ENCODE peak calls at places on chromosomes 7 and 10, in seven cellular contexts. J, Z, C, N, P, B and L are unnamed samples.

GRCh38 chr7:123242467-123243097 is 42.8 kb upstream of the SLC13A1 start:
- DNase-seq in J (no peak), Z (peak; percentile 91), C (no peak), N (no peak), P (no peak), B (no peak), L (no peak)

GRCh38 chr7:148042935-148043334 is 547.6 kb upstream of the C7orf33 start:
- DNase-seq in J (no peak), Z (no peak), C (no peak), N (no peak), P (no peak), B (no peak), L (no peak)

GRCh38 chr10:97042716-97043562 is 142.8 kb downstream of the SLIT1 start:
- DNase-seq in J (no peak), Z (no peak), C (no peak), N (no peak), P (no peak), B (no peak), L (no peak)

GRCh38 chr10:23364378-23364777 is 19.8 kb upstream of the C10orf67 start:
- DNase-seq in J (no peak), Z (no peak), C (no peak), N (no peak), P (peak; percentile 40), B (no peak), L (no peak)

GRCh38 chr10:49300140-49300974 is 1.4 kb downstream of the C10orf71 start:
- DNase-seq in J (no peak), Z (no peak), C (no peak), N (no peak), P (no peak), B (no peak), L (no peak)

GRCh38 chr10:576130-576465 is 113.4 kb downstream of the DIP2C start:
- DNase-seq in J (no peak), Z (no peak), C (no peak), N (peak; percentile 59), P (no peak), B (no peak), L (no peak)

GRCh38 chr10:63429280-63429679 is 36.5 kb downstream of the JMJD1C start:
- DNase-seq in J (no peak), Z (no peak), C (no peak), N (peak; percentile 80), P (no peak), B (no peak), L (no peak)

GRCh38 chr10:18700555-18700850 is 41.3 kb downstream of the ARL5B start:
- DNase-seq in J (no peak), Z (no peak), C (no peak), N (no peak), P (no peak), B (no peak), L (no peak)

GRCh38 chr7:158804335-158804734 is 25.0 kb downstream of the ESYT2 start:
- DNase-seq in J (no peak), Z (no peak), C (no peak), N (no peak), P (no peak), B (no peak), L (no peak)

GRCh38 chr7:26399309-26399610 is 107.6 kb downstream of the SNX10 start:
- DNase-seq in J (no peak), Z (no peak), C (no peak), N (no peak), P (no peak), B (no peak), L (peak; percentile 50)

GRCh38 chr10:62183857-62184805 is 84.5 kb downstream of the RTKN2 start:
- DNase-seq in J (no peak), Z (no peak), C (no peak), N (no peak), P (no peak), B (no peak), L (no peak)